ENCODE peak calls at places on chromosome X, in seven cellular contexts. G, Y, J, C, E, D and H are unnamed samples.

GRCh38 chrX:12997898-12998687 is 23.2 kb downstream of the TMSB4X start:
- DNase-seq in G (no peak), Y (peak), J (no peak), C (no peak), E (no peak), D (no peak), H (peak)

GRCh38 chrX:136028383-136028984 is 43.2 kb downstream of the SLC9A6 start:
- DNase-seq in G (no peak), Y (no peak), J (peak), C (peak), E (peak), D (no peak), H (peak)

GRCh38 chrX:151206871-151207270 is 30.5 kb downstream of the GPR50 start:
- DNase-seq in G (no peak), Y (no peak), J (no peak), C (no peak), E (no peak), D (no peak), H (no peak)

GRCh38 chrX:74248889-74249288 is 55.1 kb upstream of the ZCCHC13 start:
- DNase-seq in G (no peak), Y (no peak), J (no peak), C (peak), E (peak), D (no peak), H (peak)

GRCh38 chrX:72621163-72621562 is 48.5 kb upstream of the HDAC8 start:
- DNase-seq in G (no peak), Y (no peak), J (no peak), C (no peak), E (no peak), D (no peak), H (no peak)

GRCh38 chrX:119755981-119756533 is 2.3 kb upstream of the SOWAHD start:
- DNase-seq in G (no peak), Y (no peak), J (no peak), C (no peak), E (no peak), D (no peak), H (no peak)

GRCh38 chrX:45557390-45557789 is 356.7 kb upstream of the DIPK2B start:
- DNase-seq in G (no peak), Y (no peak), J (no peak), C (peak), E (no peak), D (no peak), H (no peak)

GRCh38 chrX:7586126-7586525 is 256.8 kb upstream of the VCX start:
- DNase-seq in G (no peak), Y (no peak), J (no peak), C (peak), E (peak), D (no peak), H (peak)

GRCh38 chrX:32576885-32577284 is 634.5 kb downstream of the DMD start:
- DNase-seq in G (no peak), Y (no peak), J (no peak), C (no peak), E (no peak), D (no peak), H (no peak)

GRCh38 chrX:5068550-5068949 is 1160.1 kb downstream of the NLGN4X start:
- DNase-seq in G (no peak), Y (no peak), J (no peak), C (no peak), E (no peak), D (no peak), H (no peak)

GRCh38 chrX:1167466-1167865 is 45.0 kb downstream of the CRLF2 start:
- DNase-seq in G (no peak), Y (no peak), J (no peak), C (no peak), E (no peak), D (no peak), H (no peak)

GRCh38 chrX:137548261-137548660 is 17.7 kb upstream of the ZIC3 start:
- DNase-seq in G (no peak), Y (no peak), J (no peak), C (no peak), E (peak), D (no peak), H (no peak)

GRCh38 chrX:69564665-69565064 is 51.2 kb upstream of the EDA start:
- DNase-seq in G (no peak), Y (no peak), J (no peak), C (no peak), E (no peak), D (no peak), H (no peak)

GRCh38 chrX:24956828-24957227 is 58.9 kb downstream of the ARX start:
- DNase-seq in G (no peak), Y (no peak), J (no peak), C (no peak), E (no peak), D (no peak), H (no peak)

GRCh38 chrX:23737413-23737812 is 5.7 kb downstream of the ACOT9 start:
- DNase-seq in G (no peak), Y (no peak), J (no peak), C (peak), E (no peak), D (no peak), H (no peak)

GRCh38 chrX:10755477-10756334 is 135.3 kb upstream of the MID1 start:
- DNase-seq in G (no peak), Y (no peak), J (no peak), C (peak), E (peak), D (no peak), H (peak)